ENCODE peak calls at places on chromosomes 3 and 15, in ten cellular contexts. D, X, J, P, R, K, G, U, L and Q are unnamed samples.

GRCh38 chr15:58649175-58649574 is 100.3 kb downstream of the ADAM10 start:
- DNase-seq in D (no peak), X (no peak), J (no peak), P (no peak), R (no peak), K (no peak), G (no peak), U (no peak), L (no peak), Q (no peak)

GRCh38 chr3:39415983-39416382 is 9.5 kb downstream of the RPSA start:
- DNase-seq in D (no peak), X (no peak), J (no peak), P (no peak), R (no peak), K (no peak), G (no peak), U (no peak), L (no peak), Q (no peak)

GRCh38 chr15:58453931-58454793 is 22.4 kb downstream of the LIPC start:
- DNase-seq in D (no peak), X (no peak), J (no peak), P (no peak), R (no peak), K (no peak), G (no peak), U (no peak), L (no peak), Q (no peak)

GRCh38 chr15:60838206-60838605 is 359.3 kb upstream of the ICE2 start:
- DNase-seq in D (no peak), X (no peak), J (no peak), P (no peak), R (no peak), K (no peak), G (no peak), U (no peak), L (peak; percentile 41), Q (no peak)

GRCh38 chr3:65946438-65946837 is 92.3 kb downstream of the MAGI1 start:
- DNase-seq in D (no peak), X (no peak), J (no peak), P (no peak), R (peak; percentile 37), K (no peak), G (no peak), U (peak; percentile 72), L (peak; percentile 44), Q (no peak)

GRCh38 chr3:129624347-129625070 is 18.0 kb upstream of the PLXND1 start:
- DNase-seq in D (no peak), X (no peak), J (no peak), P (no peak), R (peak; percentile 34), K (no peak), G (no peak), U (peak; percentile 21), L (peak; percentile 68), Q (no peak)

GRCh38 chr15:36844453-36845094 is 255.8 kb downstream of the MEIS2 start:
- DNase-seq in D (no peak), X (no peak), J (peak; percentile 13), P (no peak), R (peak; percentile 69), K (no peak), G (no peak), U (no peak), L (no peak), Q (no peak)

GRCh38 chr15:100760357-100760903 is 119.2 kb upstream of the ALDH1A3 start:
- DNase-seq in D (no peak), X (no peak), J (no peak), P (no peak), R (no peak), K (no peak), G (no peak), U (no peak), L (no peak), Q (no peak)

GRCh38 chr3:29639621-29640290 is 358.9 kb downstream of the RBMS3 start:
- DNase-seq in D (no peak), X (no peak), J (no peak), P (no peak), R (peak; percentile 24), K (no peak), G (no peak), U (no peak), L (no peak), Q (no peak)

GRCh38 chr3:100653731-100654309 is 44.4 kb downstream of the ADGRG7 start:
- DNase-seq in D (no peak), X (no peak), J (no peak), P (no peak), R (no peak), K (no peak), G (no peak), U (no peak), L (no peak), Q (no peak)

DNA sequence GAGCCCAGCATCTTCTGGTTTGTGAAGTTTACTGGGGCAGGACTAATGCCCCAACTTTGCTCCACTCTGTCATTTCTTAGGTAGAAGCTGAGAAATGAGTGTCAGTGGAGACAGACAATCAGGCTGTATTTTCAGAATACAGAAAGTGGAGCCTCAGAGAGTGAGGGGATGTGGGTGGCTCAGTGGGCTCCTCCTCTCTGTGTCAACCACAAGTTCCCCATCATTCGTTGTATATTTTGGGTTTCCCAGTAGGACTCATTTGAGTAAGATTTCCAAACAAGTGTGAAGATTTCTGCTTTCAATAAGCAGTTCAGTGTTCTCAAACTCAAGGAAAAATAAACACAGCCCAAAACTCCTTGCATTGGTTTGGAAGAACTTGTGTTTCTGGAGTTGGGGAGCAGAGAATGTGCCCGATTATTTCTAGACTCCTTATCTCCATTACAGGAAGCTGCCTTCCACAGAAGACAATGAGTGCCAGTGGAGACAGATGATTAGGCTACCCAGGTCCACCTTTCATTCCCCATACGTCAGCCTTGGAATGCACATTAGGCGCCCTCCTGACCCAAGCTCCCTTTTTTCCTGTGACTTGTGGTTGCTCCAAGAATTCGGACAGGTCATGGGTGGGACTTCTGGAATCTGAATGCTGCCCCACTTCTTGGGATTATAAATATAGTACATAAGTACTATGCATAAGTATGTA is 792.1 kb upstream of the LMCD1 start:
- DNase-seq in D (no peak), X (no peak), J (no peak), P (no peak), R (no peak), K (peak; percentile 7), G (no peak), U (no peak), L (no peak), Q (no peak)
- TF ChIP-seq POLR2A in D (no peak), X (no peak), J (no peak), P (no peak), R (no peak), K (no peak), G (no peak), U (no peak), L (no peak), Q (no peak)

DNA sequence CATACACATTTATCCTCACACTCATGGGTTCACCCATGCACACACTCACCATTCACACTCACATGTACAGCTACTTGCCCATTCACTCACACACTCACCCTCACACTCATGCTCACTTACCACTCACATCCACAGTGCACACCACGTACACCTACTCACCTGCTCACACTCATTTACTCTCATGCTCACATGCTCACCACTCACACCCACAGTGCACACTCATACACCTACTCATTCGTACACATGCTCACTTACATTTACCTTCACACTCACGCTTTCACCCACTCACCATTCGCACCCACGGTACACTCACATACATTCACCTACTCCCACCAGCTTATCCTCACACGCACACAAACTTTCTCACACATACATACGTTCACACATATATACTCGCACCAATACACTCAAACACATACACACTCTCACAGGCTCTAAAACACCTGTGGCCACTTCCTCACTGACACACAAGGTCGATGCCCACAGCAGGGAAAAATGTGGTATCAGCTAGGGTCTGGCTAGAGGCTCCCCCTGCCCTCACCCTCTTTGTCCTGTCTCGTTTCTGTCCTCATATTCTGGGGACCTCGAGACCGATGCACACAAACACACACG is 46.0 kb downstream of the NUP210 start:
- DNase-seq in D (no peak), X (no peak), J (no peak), P (no peak), R (no peak), K (no peak), G (no peak), U (no peak), L (no peak), Q (no peak)
- TF ChIP-seq POLR2A in D (no peak), X (no peak), J (no peak), P (no peak), R (no peak), K (no peak), G (no peak), U (no peak), L (no peak), Q (no peak)

GRCh38 chr3:138946554-138947302 is at the start of the genes FOXL2 and FOXL2NB:
- DNase-seq in D (no peak), X (peak; percentile 23), J (no peak), P (no peak), R (peak; percentile 48), K (no peak), G (no peak), U (no peak), L (no peak), Q (peak; percentile 47)
- TF ChIP-seq POLR2A in D (no peak), X (peak; percentile 24), J (no peak), P (no peak), R (no peak), K (no peak), G (no peak), U (no peak), L (no peak), Q (peak; percentile 51)

DNA sequence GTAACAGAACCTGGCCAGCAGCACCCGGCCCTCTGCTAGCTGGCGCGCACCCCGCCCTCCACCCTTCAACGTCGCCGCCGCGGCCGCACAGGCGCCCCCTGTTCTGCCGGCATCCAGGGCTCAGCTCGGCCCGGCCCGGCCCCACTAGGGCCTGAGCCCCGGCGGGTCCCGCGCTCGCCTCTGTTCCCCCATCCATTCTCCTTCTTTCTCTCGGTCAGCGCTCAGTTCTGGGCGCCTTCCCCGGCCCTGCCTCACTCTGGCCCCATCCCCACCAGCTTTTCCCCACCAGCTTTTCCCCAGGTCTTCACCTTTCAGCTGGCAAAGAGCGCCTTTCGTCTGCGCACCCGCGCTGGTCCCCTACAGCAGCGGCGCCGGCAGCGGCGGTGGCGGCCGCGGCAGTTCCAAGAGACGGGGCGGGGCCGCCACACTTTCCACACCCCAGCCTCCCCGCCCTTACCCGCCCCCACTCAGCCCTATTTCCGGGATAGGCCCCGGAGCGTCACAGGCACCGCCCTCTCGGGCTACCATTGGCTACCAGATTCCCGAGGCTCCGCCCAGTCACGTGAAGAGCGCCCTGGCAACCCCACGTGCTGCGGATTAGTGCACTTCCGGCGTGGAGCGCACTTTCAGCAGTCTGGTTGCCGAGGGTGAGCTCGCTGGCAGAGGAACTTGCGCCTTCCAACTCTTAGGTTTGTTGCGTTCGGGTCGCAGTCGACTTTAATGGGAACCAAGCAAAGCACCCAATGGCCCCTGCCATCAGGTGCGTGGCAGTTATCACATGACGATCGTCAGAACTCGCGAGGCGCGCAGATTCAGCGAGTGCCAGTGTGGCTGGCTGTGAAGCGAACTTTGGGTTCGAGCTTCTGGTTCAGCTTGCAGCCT is at the start of gene EIF5A2:
- DNase-seq in D (peak; percentile 90), X (peak; percentile 93), J (peak; percentile 84), P (peak; percentile 73), R (peak; percentile 93), K (peak; percentile 91), G (peak; percentile 90), U (peak; percentile 87), L (peak; percentile 98), Q (peak; percentile 46)
- TF ChIP-seq POLR2A in D (peak; percentile 37), X (peak; percentile 51), J (peak; percentile 15), P (peak; percentile 36), R (peak; percentile 88), K (no peak), G (no peak), U (peak; percentile 12), L (no peak), Q (peak; percentile 29)